ENCODE peak calls at places on chromosomes 12 and 14, in seven cellular contexts. J is head of caudate nucleus; H is hepatic stellate cell; S is AG10803; I is breast epithelium; A is amniotic stem cell; L is effector CD4-positive, alpha-beta T cell. R is an unnamed sample.

GRCh38 chr14:46250113-46250703 is 401.4 kb downstream of the RPL10L start:
- DNase-seq in S (no peak), I (no peak), A (no peak), H (peak), J (no peak), L (no peak), R (no peak)

GRCh38 chr12:18747960-18748359 is 10.0 kb downstream of the CAPZA3 start:
- DNase-seq in I (no peak), J (no peak), H (peak), L (no peak), A (peak), S (peak), R (no peak)

GRCh38 chr12:82708056-82708455 is 21.4 kb downstream of the TMTC2 start:
- DNase-seq in L (no peak), I (no peak), H (no peak), J (no peak), S (peak), A (no peak), R (no peak)

GRCh38 chr12:18320036-18320617 is 58.8 kb downstream of the PIK3C2G start:
- DNase-seq in A (peak), H (peak), J (no peak), S (peak), I (no peak), L (no peak), R (no peak)

GRCh38 chr12:30882706-30883105 is 43.8 kb upstream of the TSPAN11 start:
- DNase-seq in L (no peak), A (no peak), S (peak), H (no peak), J (no peak), I (no peak), R (no peak)

GRCh38 chr14:67697006-67697405 is 1.4 kb upstream of the RDH11 start:
- DNase-seq in L (no peak), H (no peak), J (no peak), A (no peak), I (no peak), S (no peak), R (no peak)

GRCh38 chr12:19978193-19978592 is 390.1 kb upstream of the PDE3A start:
- DNase-seq in I (no peak), S (peak), L (no peak), H (peak), A (peak), J (no peak), R (no peak)

GRCh38 chr14:95321201-95321600 is 1.5 kb upstream of the CLMN start:
- DNase-seq in H (no peak), A (no peak), S (no peak), J (no peak), I (no peak), L (no peak), R (no peak)

GRCh38 chr12:14400599-14400998 is 35.1 kb downstream of the ATF7IP start:
- DNase-seq in S (no peak), L (no peak), I (no peak), H (no peak), A (no peak), J (no peak), R (no peak)

GRCh38 chr14:87869619-87870583 is 123.1 kb downstream of the GALC start:
- DNase-seq in H (no peak), A (no peak), J (no peak), S (peak), I (no peak), L (no peak), R (no peak)